ENCODE peak calls at places on chromosomes 6 and 20, in eight cellular contexts. S is body of pancreas, M is mesenchymal stem cell, A is lung, D is adrenal gland, U is Peyer's patch, Z is upper lobe of right lung, R is adipocyte. H is an unnamed sample.

GRCh38 chr20:13654463-13655023 is 15.8 kb upstream of the TASP1 start:
- DNase-seq in S (no peak), M (no peak), A (no peak), D (no peak), U (no peak), Z (no peak), R (no peak), H (no peak)

GRCh38 chr20:44756956-44757355 is 11.3 kb downstream of the KCNK15 start:
- DNase-seq in S (no peak), M (no peak), A (no peak), D (no peak), U (no peak), Z (no peak), R (no peak), H (no peak)

GRCh38 chr6:5763407-5763806 is 243.3 kb downstream of the NRN1 start:
- DNase-seq in S (no peak), M (peak; percentile 23), A (no peak), D (no peak), U (no peak), Z (no peak), R (peak; percentile 2), H (no peak)

GRCh38 chr6:138680085-138680484 is 93.5 kb upstream of the CCDC28A start:
- DNase-seq in S (no peak), M (no peak), A (no peak), D (no peak), U (no peak), Z (no peak), R (no peak), H (peak; percentile 10)

GRCh38 chr6:129120856-129121255 is 237.9 kb downstream of the LAMA2 start:
- DNase-seq in S (no peak), M (no peak), A (no peak), D (no peak), U (no peak), Z (no peak), R (peak; percentile 89), H (no peak)

GRCh38 chr6:154302111-154302752 is 54.4 kb downstream of the IPCEF1 start:
- DNase-seq in S (no peak), M (peak; percentile 89), A (peak; percentile 35), D (peak; percentile 28), U (peak; percentile 29), Z (no peak), R (peak; percentile 64), H (no peak)

GRCh38 chr20:2946988-2947961 is 74.0 kb downstream of the PTPRA start:
- DNase-seq in S (peak; percentile 18), M (peak; percentile 88), A (no peak), D (no peak), U (no peak), Z (no peak), R (peak; percentile 48), H (peak; percentile 12)

GRCh38 chr20:45927071-45927878 is 7.2 kb upstream of the PCIF1 start:
- DNase-seq in S (no peak), M (no peak), A (no peak), D (no peak), U (no peak), Z (no peak), R (no peak), H (no peak)

GRCh38 chr6:136011475-136011874 is 160.0 kb downstream of the PDE7B start:
- DNase-seq in S (no peak), M (no peak), A (no peak), D (no peak), U (no peak), Z (no peak), R (peak; percentile 44), H (no peak)

GRCh38 chr20:53748176-53748575 is 154.5 kb upstream of the ZNF217 start:
- DNase-seq in S (no peak), M (no peak), A (no peak), D (no peak), U (no peak), Z (no peak), R (no peak), H (no peak)

GRCh38 chr20:25233016-25233772 is 14.7 kb upstream of the PYGB start:
- DNase-seq in S (peak; percentile 90), M (no peak), A (peak; percentile 84), D (no peak), U (no peak), Z (peak; percentile 86), R (peak; percentile 76), H (peak; percentile 96)

GRCh38 chr6:170189236-170189635 is 101.6 kb downstream of the DLL1 start:
- DNase-seq in S (no peak), M (no peak), A (no peak), D (no peak), U (no peak), Z (no peak), R (no peak), H (peak; percentile 3)

GRCh38 chr6:82144007-82144851 is 103.3 kb downstream of the IBTK start:
- DNase-seq in S (peak; percentile 17), M (peak; percentile 98), A (no peak), D (peak; percentile 70), U (no peak), Z (no peak), R (peak; percentile 95), H (no peak)

GRCh38 chr6:836276-836853 is 143.4 kb upstream of the EXOC2 start:
- DNase-seq in S (no peak), M (no peak), A (no peak), D (peak; percentile 14), U (no peak), Z (no peak), R (no peak), H (no peak)

GRCh38 chr20:33301192-33301930 is 18.3 kb downstream of the BPIFB1 start:
- DNase-seq in S (no peak), M (peak; percentile 12), A (no peak), D (no peak), U (no peak), Z (no peak), R (no peak), H (no peak)

GRCh38 chr6:33894438-33894837 is 90.6 kb upstream of the MLN start:
- DNase-seq in S (peak; percentile 29), M (no peak), A (no peak), D (no peak), U (no peak), Z (no peak), R (peak; percentile 62), H (no peak)

GRCh38 chr6:21610376-21610775 is 16.8 kb downstream of the SOX4 start:
- DNase-seq in S (no peak), M (no peak), A (no peak), D (no peak), U (no peak), Z (no peak), R (no peak), H (no peak)

GRCh38 chr20:50133041-50133440 is 20.1 kb upstream of the UBE2V1 start:
- DNase-seq in S (no peak), M (no peak), A (no peak), D (no peak), U (no peak), Z (no peak), R (no peak), H (no peak)

GRCh38 chr20:50136822-50137599 is 16.5 kb downstream of the PEDS1 start:
- DNase-seq in S (no peak), M (peak; percentile 60), A (no peak), D (no peak), U (no peak), Z (peak; percentile 41), R (no peak), H (no peak)

GRCh38 chr20:50130995-50131394 is 18.0 kb upstream of the UBE2V1 start:
- DNase-seq in S (no peak), M (no peak), A (no peak), D (peak; percentile 49), U (no peak), Z (no peak), R (no peak), H (no peak)

GRCh38 chr20:50130346-50130703 is 17.4 kb upstream of the UBE2V1 start:
- DNase-seq in S (no peak), M (no peak), A (no peak), D (no peak), U (no peak), Z (no peak), R (no peak), H (no peak)

GRCh38 chr20:50133474-50134217 is 19.9 kb downstream of the PEDS1 start:
- DNase-seq in S (no peak), M (no peak), A (no peak), D (peak; percentile 81), U (no peak), Z (no peak), R (no peak), H (no peak)
- H3K4me1 ChIP-seq in S (peaks cover 16% of the 10 kb centered on the region), M (peaks cover 28% of the 10 kb centered on the region), A (peaks cover 11% of the 10 kb centered on the region), D (peaks cover 54% of the 10 kb centered on the region), U (no peaks in the 10 kb centered on the region), Z (peaks cover 13% of the 10 kb centered on the region), R (peaks cover 44% of the 10 kb centered on the region), H (peaks cover 8% of the 10 kb centered on the region)

DNA sequence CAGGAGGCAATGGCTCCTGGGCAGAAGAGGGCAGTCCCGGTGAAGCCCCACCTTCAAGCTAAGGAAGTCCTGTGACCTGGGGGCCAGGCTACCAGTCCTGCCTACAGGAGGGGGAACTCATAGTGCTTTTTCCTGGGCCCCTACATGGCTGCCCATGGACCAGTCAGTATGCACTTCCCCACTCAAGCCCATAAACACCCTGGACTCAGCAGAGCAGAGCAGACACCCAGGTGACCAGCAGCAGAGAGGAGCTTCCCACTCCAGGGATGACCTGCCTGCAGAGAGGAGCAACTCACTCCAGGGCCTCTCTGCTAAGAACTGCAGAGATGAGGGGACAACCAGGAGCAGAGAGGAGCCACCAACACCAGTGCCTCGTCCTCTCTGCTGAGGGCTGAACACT is 14.3 kb upstream of the ABCC10 start:
- DNase-seq in S (no peak), M (no peak), A (no peak), D (no peak), U (no peak), Z (no peak), R (no peak), H (no peak)
- H3K4me1 ChIP-seq in S (no peaks in the 10 kb centered on the region), M (no peaks in the 10 kb centered on the region), A (peaks cover 2% of the 10 kb centered on the region), D (no peaks in the 10 kb centered on the region), U (no peaks in the 10 kb centered on the region), Z (no peaks in the 10 kb centered on the region), R (no peaks in the 10 kb centered on the region), H (no peaks in the 10 kb centered on the region)

GRCh38 chr6:39189131-39189530 is 40.1 kb downstream of the KCNK5 start:
- DNase-seq in S (no peak), M (no peak), A (no peak), D (no peak), U (no peak), Z (no peak), R (no peak), H (no peak)

GRCh38 chr6:39191236-39191930 is 37.9 kb downstream of the KCNK5 start:
- DNase-seq in S (no peak), M (no peak), A (no peak), D (no peak), U (no peak), Z (no peak), R (no peak), H (no peak)

GRCh38 chr6:39189915-39190544 is 39.2 kb downstream of the KCNK5 start:
- DNase-seq in S (peak; percentile 68), M (no peak), A (peak; percentile 70), D (peak; percentile 51), U (no peak), Z (peak; percentile 79), R (peak; percentile 7), H (no peak)

GRCh38 chr6:39192736-39193135 is 36.5 kb downstream of the KCNK5 start:
- DNase-seq in S (no peak), M (no peak), A (no peak), D (no peak), U (no peak), Z (no peak), R (no peak), H (no peak)

GRCh38 chr6:39190545-39191235 is 38.6 kb downstream of the KCNK5 start:
- DNase-seq in S (no peak), M (no peak), A (no peak), D (no peak), U (no peak), Z (no peak), R (no peak), H (no peak)
- H3K4me1 ChIP-seq in S (peaks cover 23% of the 10 kb centered on the region), M (no peaks in the 10 kb centered on the region), A (peaks cover 9% of the 10 kb centered on the region), D (no peaks in the 10 kb centered on the region), U (peaks cover 3% of the 10 kb centered on the region), Z (peaks cover 9% of the 10 kb centered on the region), R (peaks cover 3% of the 10 kb centered on the region), H (no peaks in the 10 kb centered on the region)

GRCh38 chr6:165649152-165649551 is 13.9 kb downstream of the PDE10A start:
- DNase-seq in S (no peak), M (no peak), A (no peak), D (no peak), U (no peak), Z (no peak), R (no peak), H (no peak)
- H3K4me1 ChIP-seq in S (no peaks in the 10 kb centered on the region), M (peaks cover 10% of the 10 kb centered on the region), A (peaks cover 4% of the 10 kb centered on the region), D (no peaks in the 10 kb centered on the region), U (no peaks in the 10 kb centered on the region), Z (no peaks in the 10 kb centered on the region), R (peaks cover 8% of the 10 kb centered on the region), H (no peaks in the 10 kb centered on the region)